ENCODE peak calls at places on chromosome 7, in ten cellular contexts. L is H9, A is heart left ventricle, T is adrenal gland, H is IMR-90, P is body of pancreas, F is neural progenitor cell, M is WERI-Rb-1, R is cardiac muscle cell, Y is Caco-2. G is an unnamed sample. For H3K9me3, the result is how much of the 10 kb centered on the place peaks cover.

GRCh38 chr7:116546916-116547315 is 22.1 kb downstream of the CAV1 start:
- DNase-seq in Y (no peak), M (no peak), P (no peak), A (no peak), R (no peak), L (no peak), H (no peak), T (no peak), F (no peak), G (no peak)

GRCh38 chr7:17123020-17123419 is 175.4 kb upstream of the AHR start:
- DNase-seq in P (no peak), F (no peak), Y (no peak), R (peak), L (no peak), A (no peak), M (no peak), T (peak), H (peak), G (no peak)

GRCh38 chr7:116150588-116150987 is 59.8 kb upstream of the TES start:
- DNase-seq in H (peak), Y (no peak), R (no peak), T (no peak), A (no peak), P (no peak), M (no peak), L (no peak), F (no peak), G (no peak)

GRCh38 chr7:121079425-121080169 is 91.1 kb downstream of the CPED1 start:
- DNase-seq in L (no peak), P (no peak), R (peak), Y (no peak), A (no peak), F (no peak), M (no peak), T (no peak), H (peak), G (no peak)

GRCh38 chr7:151087247-151088018 is 1.2 kb downstream of the AGAP3 start:
- DNase-seq in A (peak), T (peak), Y (no peak), L (no peak), M (peak), F (peak), R (peak), P (peak), H (peak), G (peak)

GRCh38 chr7:143467724-143468123 is 9.9 kb upstream of the TAS2R41 start:
- DNase-seq in P (no peak), R (no peak), H (no peak), Y (no peak), T (no peak), F (no peak), L (no peak), M (no peak), A (no peak), G (no peak)

GRCh38 chr7:140604760-140605159 is 35.9 kb downstream of the DENND2A start:
- DNase-seq in L (no peak), R (no peak), H (peak), T (no peak), Y (no peak), F (no peak), M (no peak), P (no peak), A (no peak), G (no peak)

GRCh38 chr7:88480901-88481300 is 174.2 kb upstream of the STEAP4 start:
- DNase-seq in Y (no peak), A (no peak), M (no peak), T (peak), F (no peak), L (no peak), R (no peak), P (no peak), H (no peak), G (no peak)

GRCh38 chr7:25545125-25546008 is 317.1 kb upstream of the NPVF start:
- DNase-seq in F (peak), M (no peak), H (no peak), R (no peak), P (no peak), L (no peak), Y (no peak), A (no peak), T (peak), G (peak)

GRCh38 chr7:128941946-128942526 is 4.3 kb downstream of the IRF5 start:
- DNase-seq in R (no peak), M (no peak), T (no peak), A (no peak), P (no peak), H (no peak), L (no peak), Y (no peak), F (no peak), G (no peak)

GRCh38 chr7:44973610-44974401 is 5.0 kb downstream of the MYO1G start:
- DNase-seq in F (peak), R (peak), M (peak), A (no peak), H (no peak), L (peak), Y (peak), P (peak), T (peak), G (peak)

GRCh38 chr7:106736123-106736507 is 75.2 kb upstream of the CCDC71L start:
- DNase-seq in F (no peak), R (no peak), P (no peak), T (no peak), L (no peak), M (no peak), Y (no peak), A (no peak), H (no peak), G (no peak)

GRCh38 chr7:116227678-116228239 is 17.4 kb downstream of the TES start:
- DNase-seq in M (no peak), L (no peak), P (no peak), H (peak), Y (no peak), T (no peak), F (no peak), A (no peak), R (peak), G (no peak)

GRCh38 chr7:121505021-121505420 is 108.9 kb upstream of the FAM3C start:
- DNase-seq in F (no peak), L (no peak), Y (no peak), H (peak), A (no peak), R (peak), P (no peak), M (no peak), T (no peak), G (no peak)

GRCh38 chr7:142485617-142486226 is 227.9 kb upstream of the PRSS58 start:
- DNase-seq in A (no peak), H (no peak), R (no peak), P (no peak), T (no peak), Y (no peak), F (peak), L (peak), M (peak), G (no peak)

GRCh38 chr7:130721486-130722277 is 12.3 kb downstream of the KLF14 start:
- DNase-seq in F (peak), P (peak), R (peak), Y (peak), L (peak), H (peak), M (peak), T (peak), A (peak), G (peak)

GRCh38 chr7:36651404-36651803 is 72.9 kb downstream of the AOAH start:
- DNase-seq in Y (no peak), F (no peak), H (peak), R (peak), M (no peak), P (no peak), T (no peak), A (no peak), L (no peak), G (no peak)

GRCh38 chr7:151251926-151252835 is 3.7 kb upstream of the SMARCD3 start:
- DNase-seq in L (peak), M (peak), A (peak), F (peak), T (peak), R (peak), H (peak), Y (peak), P (peak), G (peak)

GRCh38 chr7:204326-204725 is 12.0 kb downstream of the FAM20C start:
- DNase-seq in F (no peak), P (no peak), L (no peak), H (no peak), Y (no peak), A (no peak), R (no peak), T (no peak), M (no peak), G (peak)

GRCh38 chr7:115997221-115997620 is 33.3 kb downstream of the TFEC start:
- DNase-seq in M (no peak), T (no peak), A (no peak), R (no peak), F (no peak), L (no peak), P (no peak), Y (no peak), H (no peak), G (no peak)

GRCh38 chr7:156127166-156128134 is 315.2 kb upstream of the SHH start:
- DNase-seq in M (no peak), F (no peak), Y (no peak), P (no peak), R (no peak), L (no peak), H (no peak), T (peak), A (no peak), G (no peak)

DNA sequence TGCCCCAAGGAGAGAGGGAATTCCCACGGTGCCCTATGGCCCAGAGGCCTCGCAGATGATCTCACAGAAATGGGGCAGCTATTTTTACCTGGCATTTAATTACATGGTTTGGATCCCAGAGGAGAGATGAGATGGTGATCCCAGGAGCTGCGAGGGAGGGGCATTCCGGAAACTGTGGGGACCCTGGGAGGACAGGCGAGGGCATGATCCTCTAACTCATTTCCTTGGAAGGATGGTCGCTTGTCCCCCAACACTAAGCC is 9.4 kb downstream of the SH2B2 start:
- DNase-seq in Y (no peak), P (no peak), A (no peak), R (no peak), T (no peak), F (no peak), L (no peak), H (no peak), M (no peak), G (no peak)
- TF ChIP-seq CTCF in Y (no peak), P (no peak), A (no peak), R (no peak), T (no peak), F (no peak), L (no peak), H (no peak), M (no peak), G (no peak)

GRCh38 chr7:42593860-42594259 is 318.0 kb downstream of the C7orf25 start:
- DNase-seq in P (no peak), L (no peak), H (no peak), T (no peak), F (no peak), A (no peak), R (no peak), Y (no peak), M (no peak), G (no peak)

GRCh38 chr7:42587826-42588225 is 324.0 kb downstream of the C7orf25 start:
- DNase-seq in T (no peak), Y (no peak), P (no peak), M (no peak), H (no peak), F (no peak), R (no peak), L (no peak), A (no peak), G (no peak)

DNA sequence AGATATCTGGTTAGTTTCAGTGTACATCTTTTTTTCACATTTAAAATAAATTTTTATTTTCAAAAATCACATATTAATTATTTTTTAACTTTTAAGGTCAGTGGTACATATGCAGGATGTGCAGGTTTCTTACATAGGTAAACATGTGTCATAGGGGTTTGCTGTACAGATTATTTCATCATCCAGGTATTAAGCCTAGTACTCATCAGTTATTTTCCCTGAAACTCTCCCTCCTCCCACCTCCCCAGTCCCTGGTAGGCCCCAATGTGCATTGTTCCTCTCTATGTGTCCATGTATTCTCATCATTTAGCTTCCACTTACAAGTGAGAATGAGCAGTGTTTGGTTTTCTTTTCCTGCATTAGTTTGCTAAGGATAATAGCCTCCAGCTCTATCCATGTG is 323.0 kb downstream of the C7orf25 start:
- DNase-seq in R (no peak), F (no peak), T (no peak), M (no peak), Y (no peak), P (no peak), H (no peak), A (no peak), L (no peak), G (no peak)
- H3K9me3 ChIP-seq in R (under half), F (under half), T (under half), M (under half), Y (under half), P (under half), H (under half), A (under half), L (under half), G (under half)

DNA sequence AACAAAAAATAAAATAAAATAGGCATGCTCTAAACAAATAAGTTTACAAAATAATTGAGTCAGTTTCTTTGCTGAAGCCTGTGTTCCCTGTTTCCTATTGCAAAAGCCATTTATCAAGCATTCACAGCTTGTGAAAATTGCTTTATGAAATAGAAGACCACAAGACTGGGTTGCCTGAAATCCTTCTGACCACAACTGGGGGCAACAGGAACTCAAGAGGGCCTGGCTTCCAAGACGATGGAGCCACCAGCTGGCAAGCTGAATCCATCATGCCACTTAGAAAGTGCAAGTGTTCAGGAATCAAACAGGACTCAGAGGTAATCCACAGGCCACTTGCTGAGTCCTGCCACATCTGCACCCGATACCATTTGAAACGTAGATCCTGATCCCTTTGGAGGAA is 752 bp upstream of the ABCA13 start:
- DNase-seq in F (no peak), T (no peak), Y (no peak), M (no peak), H (no peak), A (no peak), L (no peak), R (no peak), P (no peak), G (no peak)
- TF ChIP-seq CTCF in F (no peak), T (no peak), Y (no peak), M (no peak), H (no peak), A (no peak), L (no peak), R (no peak), P (no peak), G (no peak)

DNA sequence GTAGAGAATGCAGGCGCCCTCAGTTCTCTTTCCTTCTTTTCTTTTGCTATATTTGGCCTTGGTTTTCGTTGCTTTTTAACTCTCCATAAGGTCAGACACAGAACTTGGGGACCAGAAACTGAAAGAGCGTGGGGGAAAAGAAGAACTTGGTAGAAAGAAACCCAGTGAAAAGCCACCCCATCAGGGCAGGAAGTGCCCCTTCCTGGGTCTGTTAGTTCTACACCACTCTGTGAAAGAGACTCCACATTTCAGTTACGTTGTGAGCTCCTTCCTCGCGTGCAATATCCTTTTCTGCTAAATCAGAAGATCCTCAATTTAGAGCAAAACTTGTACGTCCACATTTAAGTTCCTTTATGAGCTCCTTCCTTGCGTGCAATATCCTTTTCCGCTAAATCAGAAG is 220.6 kb upstream of the FOXK1 start:
- DNase-seq in H (no peak), Y (no peak), P (no peak), A (no peak), R (no peak), L (no peak), F (no peak), T (peak), M (no peak), G (no peak)
- H3K9me3 ChIP-seq in H (under half), Y (under half), P (under half), A (under half), R (under half), L (under half), F (under half), T (under half), M (under half), G (under half)

GRCh38 chr7:7190142-7190541 is 7.8 kb downstream of the C1GALT1 start:
- DNase-seq in F (no peak), R (peak), P (no peak), M (no peak), Y (no peak), A (no peak), H (peak), T (no peak), L (no peak), G (no peak)
- TF ChIP-seq CTCF in F (no peak), R (no peak), P (no peak), M (no peak), Y (no peak), A (no peak), H (no peak), T (no peak), L (no peak), G (no peak)

DNA sequence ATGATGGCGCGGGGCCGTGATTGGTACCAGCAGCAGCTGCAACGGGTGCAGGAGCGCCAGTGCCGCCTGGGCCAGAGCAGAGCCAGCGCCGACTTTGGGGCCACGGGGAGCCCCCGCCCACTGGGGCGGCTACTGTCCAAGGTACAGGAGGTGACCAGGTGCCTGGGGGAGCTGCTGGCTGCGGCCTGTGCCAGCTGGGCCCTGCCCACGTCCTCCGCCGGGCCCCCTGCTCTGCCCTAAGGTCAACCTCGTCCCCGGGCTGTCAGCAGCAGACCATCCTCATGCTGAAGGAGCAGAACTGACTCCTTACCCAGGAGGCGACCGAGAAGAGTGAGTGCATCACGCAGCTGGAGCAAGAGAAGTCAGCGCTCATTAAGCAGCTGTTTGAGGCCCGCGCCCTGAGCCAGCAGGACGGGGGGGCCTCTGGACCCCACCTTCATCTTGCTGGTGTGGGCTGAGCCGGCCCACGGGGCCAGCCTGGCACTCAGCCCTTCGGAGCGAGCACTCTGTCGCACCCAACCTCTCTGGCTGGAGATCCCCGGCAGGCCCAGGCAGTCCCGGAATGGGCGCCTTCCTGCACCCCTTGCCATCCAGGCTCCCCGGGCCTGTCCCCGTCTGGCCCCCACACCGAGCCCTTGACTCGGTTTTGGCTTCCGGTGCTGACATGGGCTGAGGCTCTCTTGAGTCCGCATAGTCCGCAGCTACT is 24.6 kb upstream of the ZNF716 start:
- DNase-seq in A (no peak), P (no peak), T (no peak), Y (no peak), L (no peak), H (no peak), M (no peak), R (no peak), F (no peak), G (no peak)
- H3K9me3 ChIP-seq in A (under half), P (under half), T (under half), Y (under half), L (half or more), H (under half), M (under half), R (under half), F (under half), G (under half)

GRCh38 chr7:139502226-139502625 is 18.8 kb upstream of the KLRG2 start:
- DNase-seq in T (no peak), F (no peak), Y (no peak), M (no peak), A (no peak), H (no peak), P (no peak), R (no peak), L (no peak), G (no peak)

GRCh38 chr7:139500770-139501138 is 17.3 kb upstream of the KLRG2 start:
- DNase-seq in M (no peak), H (no peak), A (no peak), T (no peak), Y (no peak), F (no peak), P (no peak), R (no peak), L (no peak), G (no peak)

GRCh38 chr7:139509535-139509934 is 13.9 kb upstream of the CLEC2L start:
- DNase-seq in A (no peak), P (no peak), M (no peak), L (no peak), F (no peak), Y (no peak), T (no peak), R (no peak), H (no peak), G (no peak)

DNA sequence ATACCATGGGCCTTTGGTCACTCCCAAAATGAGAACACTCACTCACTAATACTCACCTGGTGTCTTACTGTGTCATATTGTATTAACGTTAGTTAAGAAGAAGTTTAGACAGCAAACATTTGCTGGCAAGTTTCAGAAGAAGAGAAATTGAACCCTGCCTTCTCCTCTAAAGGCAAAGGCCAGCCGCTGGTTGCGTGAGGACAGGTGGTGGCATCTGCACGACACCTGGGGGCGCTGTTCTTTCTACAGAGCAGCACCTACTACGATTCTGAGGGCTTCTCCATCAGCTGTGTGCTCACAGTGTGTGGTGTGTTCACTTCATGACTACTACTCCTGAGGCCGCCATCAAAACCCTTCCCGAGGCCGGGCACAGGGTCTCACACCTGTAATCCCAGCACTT is 17.9 kb upstream of the CLEC2L start:
- DNase-seq in R (peak), A (no peak), F (peak), T (no peak), L (peak), P (no peak), H (no peak), M (peak), Y (no peak), G (no peak)
- TF ChIP-seq CTCF in R (peak), A (no peak), F (peak), T (no peak), L (peak), P (no peak), H (no peak), M (peak), Y (peak), G (no peak)

DNA sequence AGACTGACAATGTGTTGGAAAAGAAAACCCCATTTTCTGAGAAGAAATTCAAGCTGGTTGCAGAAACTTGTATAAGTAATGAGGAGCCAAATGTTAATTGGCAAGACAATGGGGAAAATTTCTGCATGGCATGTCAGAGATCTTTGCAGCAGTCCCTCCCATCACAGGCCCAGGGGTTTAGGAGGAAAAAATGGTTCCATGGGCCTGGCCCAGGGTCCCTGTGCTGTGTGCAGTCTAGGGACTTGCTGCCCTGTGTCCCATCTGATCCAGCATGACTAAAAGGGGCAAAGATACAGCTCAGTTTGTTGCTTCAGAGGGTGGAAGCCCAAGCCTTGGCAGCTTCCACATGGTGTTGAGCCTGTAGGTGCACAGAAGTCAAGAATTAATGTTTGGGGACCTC is 440.3 kb upstream of the TPK1 start:
- DNase-seq in F (no peak), L (no peak), H (no peak), M (no peak), T (no peak), R (no peak), Y (no peak), A (no peak), P (no peak), G (no peak)
- H3K9me3 ChIP-seq in F (under half), L (under half), H (under half), M (under half), T (under half), R (under half), Y (under half), A (under half), P (under half), G (under half)